ENCODE peak calls at places on chromosomes 1 and 21, in four cellular contexts. One of them, this sample, is unnamed.

GRCh38 chr1:31354266-31354665 is 18.6 kb downstream of the FABP3 start:
- DNase-seq in heart left ventricle: no peak
- DNase-seq in fibroblast of lung: peak
- DNase-seq in AG09309: no peak
- DNase-seq in this sample: peak

GRCh38 chr21:37146320-37147225 is 73.5 kb downstream of the TTC3 start:
- DNase-seq in heart left ventricle: no peak
- DNase-seq in fibroblast of lung: no peak
- DNase-seq in AG09309: no peak
- DNase-seq in this sample: peak

GRCh38 chr21:28639742-28640141 is 352.9 kb downstream of the LTN1 start:
- DNase-seq in heart left ventricle: no peak
- DNase-seq in fibroblast of lung: peak
- DNase-seq in AG09309: no peak
- DNase-seq in this sample: peak

GRCh38 chr1:42013881-42014470 is 95.3 kb upstream of the HIVEP3 start:
- DNase-seq in heart left ventricle: no peak
- DNase-seq in fibroblast of lung: peak
- DNase-seq in AG09309: no peak
- DNase-seq in this sample: peak

GRCh38 chr1:222064388-222065201 is 322.7 kb upstream of the DUSP10 start:
- DNase-seq in heart left ventricle: no peak
- DNase-seq in fibroblast of lung: peak
- DNase-seq in AG09309: no peak
- DNase-seq in this sample: peak

GRCh38 chr1:60133848-60134247 is 60.3 kb upstream of the C1orf87 start:
- DNase-seq in heart left ventricle: no peak
- DNase-seq in fibroblast of lung: peak
- DNase-seq in AG09309: peak
- DNase-seq in this sample: peak

GRCh38 chr1:17024721-17025120 is 13.0 kb upstream of the ATP13A2 start:
- DNase-seq in heart left ventricle: no peak
- DNase-seq in fibroblast of lung: no peak
- DNase-seq in AG09309: no peak
- DNase-seq in this sample: no peak

GRCh38 chr1:39490596-39491145 is 765 bp upstream of the BMP8A start:
- DNase-seq in heart left ventricle: no peak
- DNase-seq in fibroblast of lung: no peak
- DNase-seq in AG09309: no peak
- DNase-seq in this sample: no peak

GRCh38 chr21:25735895-25736597 is 1.3 kb downstream of the GABPA start:
- DNase-seq in heart left ventricle: no peak
- DNase-seq in fibroblast of lung: peak
- DNase-seq in AG09309: no peak
- DNase-seq in this sample: peak

GRCh38 chr21:21921410-21922232 is 923.4 kb downstream of the NCAM2 start:
- DNase-seq in heart left ventricle: no peak
- DNase-seq in fibroblast of lung: peak
- DNase-seq in AG09309: no peak
- DNase-seq in this sample: peak

GRCh38 chr21:38806942-38807284 is 1.2 kb downstream of the ETS2 start:
- DNase-seq in heart left ventricle: no peak
- DNase-seq in fibroblast of lung: no peak
- DNase-seq in AG09309: no peak
- DNase-seq in this sample: no peak

GRCh38 chr1:235127774-235128452 is 724 bp downstream of the TOMM20 start:
- DNase-seq in heart left ventricle: no peak
- DNase-seq in fibroblast of lung: no peak
- DNase-seq in AG09309: no peak
- DNase-seq in this sample: peak

GRCh38 chr1:199909137-199909536 is 118.4 kb upstream of the NR5A2 start:
- DNase-seq in heart left ventricle: no peak
- DNase-seq in fibroblast of lung: no peak
- DNase-seq in AG09309: no peak
- DNase-seq in this sample: peak

GRCh38 chr1:231160851-231161710 is 777 bp upstream of the TRIM67 start:
- DNase-seq in heart left ventricle: no peak
- DNase-seq in fibroblast of lung: no peak
- DNase-seq in AG09309: no peak
- DNase-seq in this sample: no peak

GRCh38 chr1:201594575-201595245 is 55.8 kb downstream of the NAV1 start:
- DNase-seq in heart left ventricle: no peak
- DNase-seq in fibroblast of lung: no peak
- DNase-seq in AG09309: no peak
- DNase-seq in this sample: peak

GRCh38 chr1:192954705-192955265 is 104.4 kb downstream of the UCHL5 start:
- DNase-seq in heart left ventricle: no peak
- DNase-seq in fibroblast of lung: peak
- DNase-seq in AG09309: no peak
- DNase-seq in this sample: peak

GRCh38 chr21:44699502-44700001 is 2.6 kb downstream of the KRTAP10-12 start:
- DNase-seq in heart left ventricle: no peak
- DNase-seq in fibroblast of lung: no peak
- DNase-seq in AG09309: no peak
- DNase-seq in this sample: no peak

GRCh38 chr1:218665216-218665615 is 320.1 kb downstream of the TGFB2 start:
- DNase-seq in heart left ventricle: peak
- DNase-seq in fibroblast of lung: peak
- DNase-seq in AG09309: peak
- DNase-seq in this sample: peak

GRCh38 chr1:189646066-189646465 is 831.6 kb downstream of the BRINP3 start:
- DNase-seq in heart left ventricle: no peak
- DNase-seq in fibroblast of lung: no peak
- DNase-seq in AG09309: no peak
- DNase-seq in this sample: no peak

GRCh38 chr1:70156529-70157120 is 48.8 kb downstream of the LRRC40 start:
- DNase-seq in heart left ventricle: no peak
- DNase-seq in fibroblast of lung: no peak
- DNase-seq in AG09309: no peak
- DNase-seq in this sample: no peak

GRCh38 chr21:33618407-33618806 is 23.1 kb downstream of the CRYZL1 start:
- DNase-seq in heart left ventricle: no peak
- DNase-seq in fibroblast of lung: no peak
- DNase-seq in AG09309: no peak
- DNase-seq in this sample: no peak

GRCh38 chr1:210189426-210189825 is 43.2 kb upstream of the SERTAD4 start:
- DNase-seq in heart left ventricle: no peak
- DNase-seq in fibroblast of lung: no peak
- DNase-seq in AG09309: no peak
- DNase-seq in this sample: no peak

GRCh38 chr1:151196292-151196800 is 2.0 kb upstream of the PIP5K1A start:
- DNase-seq in heart left ventricle: peak
- DNase-seq in fibroblast of lung: peak
- DNase-seq in AG09309: peak
- DNase-seq in this sample: peak
- H3K4me3 ChIP-seq in heart left ventricle: peak
- H3K4me3 ChIP-seq in fibroblast of lung: peak
- H3K4me3 ChIP-seq in AG09309: peak
- H3K4me3 ChIP-seq in this sample: no peak

DNA sequence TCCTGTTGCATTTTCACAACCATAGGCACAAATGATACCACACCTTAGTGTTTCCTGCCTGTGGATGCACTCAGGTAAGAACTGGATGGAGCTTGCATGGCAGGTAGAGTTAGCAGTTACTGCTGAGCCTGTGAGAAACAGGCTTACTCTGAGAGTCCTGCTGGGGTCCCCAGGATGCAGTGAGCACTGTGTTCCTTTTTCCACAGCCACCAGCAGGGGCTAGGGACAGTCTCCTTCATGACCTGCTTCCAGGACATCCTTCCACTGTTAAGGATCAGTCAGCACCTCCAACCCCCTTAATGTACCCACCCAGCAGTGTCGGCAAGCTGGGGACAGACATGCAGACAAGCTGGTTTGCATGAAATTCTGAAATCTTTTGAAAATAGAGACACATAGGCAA is 16.3 kb downstream of the CAPN8 start:
- DNase-seq in heart left ventricle: no peak
- DNase-seq in fibroblast of lung: no peak
- DNase-seq in AG09309: no peak
- DNase-seq in this sample: no peak
- TF ChIP-seq CTCF in heart left ventricle: no peak
- TF ChIP-seq CTCF in fibroblast of lung: no peak
- TF ChIP-seq CTCF in AG09309: no peak
- TF ChIP-seq CTCF in this sample: no peak

DNA sequence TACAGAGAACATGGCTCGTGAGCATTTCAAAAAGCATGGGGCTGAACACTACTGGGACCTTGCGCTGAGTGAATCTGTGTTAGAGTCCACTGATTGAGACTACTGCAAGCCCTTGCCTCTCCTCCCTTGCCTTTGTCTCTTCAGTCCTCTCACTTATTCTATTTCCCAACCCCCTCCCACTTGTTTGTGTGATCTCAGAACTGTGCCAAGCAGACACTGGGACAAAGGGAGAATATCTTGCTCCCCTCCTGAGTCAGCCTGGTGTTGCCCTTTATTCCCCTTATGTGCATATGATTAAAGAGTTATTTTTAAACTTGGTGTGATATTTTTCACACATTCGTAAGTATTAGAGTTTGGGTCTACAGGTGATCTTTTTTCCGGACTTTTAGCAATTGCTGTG is 11.1 kb upstream of the RPRD2 start:
- DNase-seq in heart left ventricle: no peak
- DNase-seq in fibroblast of lung: no peak
- DNase-seq in AG09309: no peak
- DNase-seq in this sample: no peak
- H3K4me3 ChIP-seq in heart left ventricle: no peak
- H3K4me3 ChIP-seq in fibroblast of lung: no peak
- H3K4me3 ChIP-seq in AG09309: no peak
- H3K4me3 ChIP-seq in this sample: no peak

GRCh38 chr1:213127074-213127473 is 76.0 kb downstream of the RPS6KC1 start:
- DNase-seq in heart left ventricle: no peak
- DNase-seq in fibroblast of lung: no peak
- DNase-seq in AG09309: no peak
- DNase-seq in this sample: no peak

GRCh38 chr1:213136190-213136917 is 85.3 kb downstream of the RPS6KC1 start:
- DNase-seq in heart left ventricle: no peak
- DNase-seq in fibroblast of lung: no peak
- DNase-seq in AG09309: no peak
- DNase-seq in this sample: no peak

GRCh38 chr1:213135572-213135971 is 84.5 kb downstream of the RPS6KC1 start:
- DNase-seq in heart left ventricle: no peak
- DNase-seq in fibroblast of lung: peak
- DNase-seq in AG09309: peak
- DNase-seq in this sample: peak

DNA sequence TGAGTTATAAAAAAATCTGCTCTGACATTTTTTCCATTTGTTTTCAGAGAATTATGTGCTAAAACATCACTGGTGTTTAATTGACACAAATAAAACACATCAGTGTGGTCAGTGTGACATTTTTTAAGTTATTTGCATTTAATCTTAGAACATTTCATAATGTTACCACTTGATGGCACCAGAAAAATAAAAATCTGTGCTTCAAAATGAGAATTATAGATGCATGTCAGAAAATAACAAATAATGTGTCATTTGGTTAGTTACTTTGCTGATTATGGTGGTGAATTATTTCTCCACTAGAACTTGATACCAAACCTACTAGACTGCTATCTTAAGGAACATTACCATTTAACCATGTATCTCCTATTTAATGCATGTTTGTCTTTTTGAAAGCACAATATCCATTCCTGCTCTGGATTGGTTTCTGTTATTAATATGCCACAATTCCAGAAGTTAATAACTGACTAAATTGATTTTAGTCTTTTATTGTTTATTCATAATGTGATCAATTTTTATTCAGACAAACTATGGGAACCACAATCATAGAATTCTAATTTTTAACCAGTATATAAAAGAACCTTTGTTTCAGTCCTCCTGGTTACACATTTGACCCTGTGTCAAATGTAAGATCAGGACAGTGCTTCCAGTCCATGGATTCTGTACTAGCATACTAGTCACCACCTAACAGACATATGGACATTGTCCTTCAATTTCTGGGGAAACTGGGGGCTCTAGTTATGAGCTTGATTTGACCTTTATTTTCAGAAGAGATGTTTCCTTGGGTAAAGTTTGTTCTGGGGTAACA is 81.0 kb downstream of the RPS6KC1 start:
- DNase-seq in heart left ventricle: no peak
- DNase-seq in fibroblast of lung: peak
- DNase-seq in AG09309: no peak
- DNase-seq in this sample: no peak
- TF ChIP-seq CTCF in heart left ventricle: no peak
- TF ChIP-seq CTCF in fibroblast of lung: peak
- TF ChIP-seq CTCF in AG09309: no peak
- TF ChIP-seq CTCF in this sample: no peak

GRCh38 chr1:21153336-21153735 is 23.4 kb downstream of the EIF4G3 start:
- DNase-seq in heart left ventricle: no peak
- DNase-seq in fibroblast of lung: no peak
- DNase-seq in AG09309: no peak
- DNase-seq in this sample: no peak

GRCh38 chr1:21157054-21157453 is 19.6 kb downstream of the EIF4G3 start:
- DNase-seq in heart left ventricle: no peak
- DNase-seq in fibroblast of lung: no peak
- DNase-seq in AG09309: no peak
- DNase-seq in this sample: no peak

GRCh38 chr1:21157868-21158267 is 18.8 kb downstream of the EIF4G3 start:
- DNase-seq in heart left ventricle: no peak
- DNase-seq in fibroblast of lung: no peak
- DNase-seq in AG09309: no peak
- DNase-seq in this sample: no peak

GRCh38 chr1:21154717-21155116 is 22.0 kb downstream of the EIF4G3 start:
- DNase-seq in heart left ventricle: no peak
- DNase-seq in fibroblast of lung: no peak
- DNase-seq in AG09309: no peak
- DNase-seq in this sample: no peak

DNA sequence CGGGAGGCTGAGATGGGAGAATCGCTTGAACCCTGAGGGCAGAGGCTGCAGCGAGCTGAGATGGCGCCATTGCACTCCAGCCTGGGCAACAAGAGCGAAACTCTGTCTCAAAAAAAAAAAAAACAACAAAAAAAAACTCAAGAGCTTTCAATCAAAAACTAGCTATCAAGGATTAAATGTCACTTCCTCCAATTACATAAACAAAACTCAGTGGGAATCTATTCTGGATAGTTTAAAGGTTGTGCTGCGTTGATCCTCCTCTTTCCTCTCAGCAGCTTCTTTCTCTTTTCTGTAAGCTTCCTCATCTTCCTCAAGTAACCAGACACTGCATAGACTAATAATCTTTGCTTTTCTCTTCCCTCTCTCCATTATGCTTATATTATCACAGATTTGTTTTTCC is 20.7 kb downstream of the EIF4G3 start:
- DNase-seq in heart left ventricle: no peak
- DNase-seq in fibroblast of lung: no peak
- DNase-seq in AG09309: no peak
- DNase-seq in this sample: no peak
- H3K4me3 ChIP-seq in heart left ventricle: no peak
- H3K4me3 ChIP-seq in fibroblast of lung: no peak
- H3K4me3 ChIP-seq in AG09309: no peak
- H3K4me3 ChIP-seq in this sample: no peak

DNA sequence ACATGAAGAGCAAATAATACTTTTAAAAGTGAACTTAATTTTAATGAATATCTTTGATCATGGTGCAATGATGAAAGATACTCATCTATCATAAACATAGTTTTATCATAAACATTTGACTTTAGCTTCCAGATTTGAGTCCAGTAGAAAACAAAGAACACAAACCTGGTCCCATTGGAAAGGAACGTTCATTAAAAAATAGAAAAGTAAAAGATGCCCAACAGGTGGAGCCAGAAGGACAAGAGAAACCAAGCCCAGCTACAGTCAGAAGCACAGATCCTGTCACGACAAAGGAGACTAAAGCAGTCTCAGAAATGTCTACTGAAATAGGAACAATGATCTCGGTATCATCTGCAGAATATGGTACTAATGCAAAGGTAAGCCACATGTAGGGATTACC is 55.6 kb upstream of the MYOCOS start:
- DNase-seq in heart left ventricle: no peak
- DNase-seq in fibroblast of lung: no peak
- DNase-seq in AG09309: no peak
- DNase-seq in this sample: peak
- TF ChIP-seq CTCF in heart left ventricle: no peak
- TF ChIP-seq CTCF in fibroblast of lung: no peak
- TF ChIP-seq CTCF in AG09309: peak
- TF ChIP-seq CTCF in this sample: peak